ENCODE peak calls at places on chromosomes 5 and 9, in six cellular contexts. One of them, this sample, is unnamed. For H3K4me1, the result is how much of the 10 kb centered on the place peaks cover.

GRCh38 chr9:127847155-127847463 is 7.3 kb downstream of the ENG start:
- DNase-seq in fibroblast of lung: no peak
- DNase-seq in stomach: no peak
- DNase-seq in adrenal gland: no peak
- DNase-seq in naive thymus-derived CD4-positive, alpha-beta T cell: no peak
- DNase-seq in body of pancreas: peak
- DNase-seq in this sample: no peak

GRCh38 chr5:83844320-83845068 is 123.8 kb upstream of the HAPLN1 start:
- DNase-seq in fibroblast of lung: peak
- DNase-seq in stomach: no peak
- DNase-seq in adrenal gland: no peak
- DNase-seq in naive thymus-derived CD4-positive, alpha-beta T cell: no peak
- DNase-seq in body of pancreas: no peak
- DNase-seq in this sample: no peak

GRCh38 chr5:127324756-127325155 is 34.2 kb downstream of the MEGF10 start:
- DNase-seq in fibroblast of lung: no peak
- DNase-seq in stomach: no peak
- DNase-seq in adrenal gland: no peak
- DNase-seq in naive thymus-derived CD4-positive, alpha-beta T cell: no peak
- DNase-seq in body of pancreas: no peak
- DNase-seq in this sample: no peak

GRCh38 chr5:102554728-102555127 is 55.9 kb upstream of the SLCO6A1 start:
- DNase-seq in fibroblast of lung: no peak
- DNase-seq in stomach: no peak
- DNase-seq in adrenal gland: no peak
- DNase-seq in naive thymus-derived CD4-positive, alpha-beta T cell: no peak
- DNase-seq in body of pancreas: no peak
- DNase-seq in this sample: no peak

GRCh38 chr9:121568101-121568460 is 68.4 kb upstream of the GGTA1 start:
- DNase-seq in fibroblast of lung: no peak
- DNase-seq in stomach: no peak
- DNase-seq in adrenal gland: peak
- DNase-seq in naive thymus-derived CD4-positive, alpha-beta T cell: no peak
- DNase-seq in body of pancreas: peak
- DNase-seq in this sample: no peak

GRCh38 chr5:151770383-151771258 is 1.1 kb upstream of the G3BP1 start:
- DNase-seq in fibroblast of lung: peak
- DNase-seq in stomach: peak
- DNase-seq in adrenal gland: peak
- DNase-seq in naive thymus-derived CD4-positive, alpha-beta T cell: no peak
- DNase-seq in body of pancreas: peak
- DNase-seq in this sample: no peak

GRCh38 chr9:11257992-11258391 is 645.2 kb upstream of the PTPRD start:
- DNase-seq in fibroblast of lung: no peak
- DNase-seq in stomach: no peak
- DNase-seq in adrenal gland: no peak
- DNase-seq in naive thymus-derived CD4-positive, alpha-beta T cell: no peak
- DNase-seq in body of pancreas: no peak
- DNase-seq in this sample: no peak

GRCh38 chr5:57779383-57780223 is 297.0 kb upstream of the ACTBL2 start:
- DNase-seq in fibroblast of lung: peak
- DNase-seq in stomach: no peak
- DNase-seq in adrenal gland: peak
- DNase-seq in naive thymus-derived CD4-positive, alpha-beta T cell: peak
- DNase-seq in body of pancreas: peak
- DNase-seq in this sample: no peak

GRCh38 chr9:133119039-133119438 is 2.0 kb downstream of the RALGDS start:
- DNase-seq in fibroblast of lung: no peak
- DNase-seq in stomach: no peak
- DNase-seq in adrenal gland: no peak
- DNase-seq in naive thymus-derived CD4-positive, alpha-beta T cell: no peak
- DNase-seq in body of pancreas: no peak
- DNase-seq in this sample: no peak

GRCh38 chr5:14864181-14864812 is 7.3 kb downstream of the ANKH start:
- DNase-seq in fibroblast of lung: no peak
- DNase-seq in stomach: no peak
- DNase-seq in adrenal gland: no peak
- DNase-seq in naive thymus-derived CD4-positive, alpha-beta T cell: no peak
- DNase-seq in body of pancreas: no peak
- DNase-seq in this sample: no peak

GRCh38 chr5:14859150-14859549 is 12.4 kb downstream of the ANKH start:
- DNase-seq in fibroblast of lung: no peak
- DNase-seq in stomach: no peak
- DNase-seq in adrenal gland: no peak
- DNase-seq in naive thymus-derived CD4-positive, alpha-beta T cell: no peak
- DNase-seq in body of pancreas: no peak
- DNase-seq in this sample: no peak

GRCh38 chr5:14859980-14860379 is 11.6 kb downstream of the ANKH start:
- DNase-seq in fibroblast of lung: no peak
- DNase-seq in stomach: no peak
- DNase-seq in adrenal gland: no peak
- DNase-seq in naive thymus-derived CD4-positive, alpha-beta T cell: no peak
- DNase-seq in body of pancreas: no peak
- DNase-seq in this sample: no peak

GRCh38 chr5:14863105-14863504 is 8.5 kb downstream of the ANKH start:
- DNase-seq in fibroblast of lung: no peak
- DNase-seq in stomach: no peak
- DNase-seq in adrenal gland: no peak
- DNase-seq in naive thymus-derived CD4-positive, alpha-beta T cell: no peak
- DNase-seq in body of pancreas: no peak
- DNase-seq in this sample: no peak

DNA sequence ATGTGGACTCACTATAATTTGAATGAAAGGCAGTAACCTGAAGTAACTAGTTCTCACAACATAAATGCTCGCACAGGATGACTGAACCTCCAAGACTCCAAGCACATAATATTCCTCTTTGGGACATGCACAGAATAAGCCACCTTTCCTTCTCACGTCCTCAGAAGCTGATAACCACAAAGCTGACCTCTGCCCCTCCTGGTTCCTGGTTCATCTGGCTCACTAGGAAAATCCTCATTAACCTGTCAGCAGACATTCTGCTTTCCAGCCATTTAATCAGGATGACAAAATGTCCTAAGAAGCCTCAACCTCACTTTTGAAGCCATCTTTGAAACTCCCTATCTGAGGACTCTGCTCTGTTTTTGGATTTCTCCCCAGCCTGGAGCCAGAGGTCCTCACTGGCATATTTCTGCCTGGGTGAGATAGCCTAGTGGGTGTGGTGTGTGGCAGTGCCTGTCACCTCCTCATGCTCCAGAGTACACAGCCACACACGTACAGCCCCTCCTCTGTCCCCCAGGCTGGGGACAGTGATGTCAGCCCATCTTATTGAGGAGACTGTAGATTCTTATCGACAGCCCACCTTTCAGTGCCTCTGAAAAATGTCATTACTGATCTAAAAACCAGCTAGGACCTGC is 10.3 kb downstream of the ANKH start:
- DNase-seq in fibroblast of lung: no peak
- DNase-seq in stomach: no peak
- DNase-seq in adrenal gland: no peak
- DNase-seq in naive thymus-derived CD4-positive, alpha-beta T cell: no peak
- DNase-seq in body of pancreas: no peak
- DNase-seq in this sample: no peak
- H3K27ac ChIP-seq in fibroblast of lung: no peak
- H3K27ac ChIP-seq in stomach: no peak
- H3K27ac ChIP-seq in adrenal gland: no peak
- H3K27ac ChIP-seq in naive thymus-derived CD4-positive, alpha-beta T cell: no peak
- H3K27ac ChIP-seq in body of pancreas: no peak
- H3K27ac ChIP-seq in this sample: no peak

GRCh38 chr5:168317096-168317520 is 25.7 kb downstream of the WWC1 start:
- DNase-seq in fibroblast of lung: no peak
- DNase-seq in stomach: no peak
- DNase-seq in adrenal gland: no peak
- DNase-seq in naive thymus-derived CD4-positive, alpha-beta T cell: no peak
- DNase-seq in body of pancreas: no peak
- DNase-seq in this sample: no peak
- H3K4me1 ChIP-seq in fibroblast of lung: under half
- H3K4me1 ChIP-seq in stomach: under half
- H3K4me1 ChIP-seq in adrenal gland: under half
- H3K4me1 ChIP-seq in naive thymus-derived CD4-positive, alpha-beta T cell: under half
- H3K4me1 ChIP-seq in body of pancreas: half or more
- H3K4me1 ChIP-seq in this sample: under half

GRCh38 chr9:84271004-84271886 is 69.3 kb downstream of the SLC28A3 start:
- DNase-seq in fibroblast of lung: peak
- DNase-seq in stomach: peak
- DNase-seq in adrenal gland: peak
- DNase-seq in naive thymus-derived CD4-positive, alpha-beta T cell: peak
- DNase-seq in body of pancreas: peak
- DNase-seq in this sample: no peak

GRCh38 chr9:84271887-84272556 is 68.5 kb downstream of the SLC28A3 start:
- DNase-seq in fibroblast of lung: peak
- DNase-seq in stomach: no peak
- DNase-seq in adrenal gland: no peak
- DNase-seq in naive thymus-derived CD4-positive, alpha-beta T cell: no peak
- DNase-seq in body of pancreas: no peak
- DNase-seq in this sample: no peak

GRCh38 chr9:84261082-84261746 is 79.3 kb downstream of the SLC28A3 start:
- DNase-seq in fibroblast of lung: peak
- DNase-seq in stomach: peak
- DNase-seq in adrenal gland: peak
- DNase-seq in naive thymus-derived CD4-positive, alpha-beta T cell: peak
- DNase-seq in body of pancreas: peak
- DNase-seq in this sample: no peak

GRCh38 chr9:84264307-84264706 is 76.3 kb downstream of the SLC28A3 start:
- DNase-seq in fibroblast of lung: no peak
- DNase-seq in stomach: no peak
- DNase-seq in adrenal gland: no peak
- DNase-seq in naive thymus-derived CD4-positive, alpha-beta T cell: no peak
- DNase-seq in body of pancreas: no peak
- DNase-seq in this sample: no peak

DNA sequence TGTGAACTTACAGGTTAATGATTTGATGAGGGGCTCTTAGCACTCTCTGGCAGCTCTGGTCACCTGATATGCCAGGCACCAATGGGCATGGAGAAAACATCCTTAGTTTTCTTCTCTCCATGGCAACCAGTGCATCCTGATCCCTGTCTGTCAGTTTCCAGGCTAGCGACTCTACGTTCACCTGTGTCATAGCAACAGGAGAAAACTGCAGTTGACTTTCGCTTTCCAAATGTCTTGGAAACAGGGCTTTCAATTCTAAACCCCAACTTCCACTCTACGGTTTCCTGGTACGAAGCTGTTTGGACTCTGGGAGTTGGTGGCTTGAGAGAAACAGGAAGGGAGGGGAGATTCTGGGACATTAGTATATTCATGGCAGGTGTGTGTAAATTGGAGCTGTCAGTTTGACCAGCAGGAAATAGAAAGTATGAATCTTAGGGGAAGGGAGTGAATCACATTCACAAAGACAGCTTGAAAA is 74.4 kb downstream of the SLC28A3 start:
- DNase-seq in fibroblast of lung: no peak
- DNase-seq in stomach: no peak
- DNase-seq in adrenal gland: no peak
- DNase-seq in naive thymus-derived CD4-positive, alpha-beta T cell: no peak
- DNase-seq in body of pancreas: peak
- DNase-seq in this sample: no peak
- H3K4me3 ChIP-seq in fibroblast of lung: no peak
- H3K4me3 ChIP-seq in stomach: no peak
- H3K4me3 ChIP-seq in adrenal gland: no peak
- H3K4me3 ChIP-seq in naive thymus-derived CD4-positive, alpha-beta T cell: no peak
- H3K4me3 ChIP-seq in body of pancreas: no peak
- H3K4me3 ChIP-seq in this sample: no peak

GRCh38 chr5:105794578-105794977 is 1876.2 kb downstream of the EFNA5 start:
- DNase-seq in fibroblast of lung: no peak
- DNase-seq in stomach: no peak
- DNase-seq in adrenal gland: no peak
- DNase-seq in naive thymus-derived CD4-positive, alpha-beta T cell: no peak
- DNase-seq in body of pancreas: no peak
- DNase-seq in this sample: no peak

DNA sequence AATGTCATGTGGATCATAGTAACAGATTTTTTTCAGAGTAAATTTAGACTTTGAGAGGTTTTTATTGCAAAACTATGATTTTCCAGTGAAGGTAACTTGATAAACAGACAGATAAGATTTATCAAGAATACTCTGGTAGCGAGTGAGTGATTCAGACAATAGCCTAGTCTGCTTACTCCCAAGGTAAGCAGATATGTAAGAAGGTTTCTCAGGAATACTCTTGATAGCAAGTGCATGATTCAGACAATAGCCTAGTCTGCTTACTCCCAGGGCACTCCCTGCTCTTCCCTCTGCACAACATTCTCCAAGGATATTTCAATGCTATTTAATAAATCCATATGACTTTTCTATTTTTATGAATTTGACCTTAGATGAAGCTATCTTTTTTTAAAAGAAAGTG is 1881.5 kb downstream of the EFNA5 start:
- DNase-seq in fibroblast of lung: peak
- DNase-seq in stomach: no peak
- DNase-seq in adrenal gland: no peak
- DNase-seq in naive thymus-derived CD4-positive, alpha-beta T cell: no peak
- DNase-seq in body of pancreas: no peak
- DNase-seq in this sample: no peak
- H3K27ac ChIP-seq in fibroblast of lung: no peak
- H3K27ac ChIP-seq in stomach: no peak
- H3K27ac ChIP-seq in adrenal gland: no peak
- H3K27ac ChIP-seq in naive thymus-derived CD4-positive, alpha-beta T cell: no peak
- H3K27ac ChIP-seq in body of pancreas: no peak
- H3K27ac ChIP-seq in this sample: no peak

GRCh38 chr5:19266791-19267190 is 721.2 kb downstream of the CDH18 start:
- DNase-seq in fibroblast of lung: no peak
- DNase-seq in stomach: no peak
- DNase-seq in adrenal gland: no peak
- DNase-seq in naive thymus-derived CD4-positive, alpha-beta T cell: no peak
- DNase-seq in body of pancreas: no peak
- DNase-seq in this sample: no peak
- H3K4me1 ChIP-seq in fibroblast of lung: under half
- H3K4me1 ChIP-seq in stomach: under half
- H3K4me1 ChIP-seq in adrenal gland: under half
- H3K4me1 ChIP-seq in naive thymus-derived CD4-positive, alpha-beta T cell: under half
- H3K4me1 ChIP-seq in body of pancreas: under half
- H3K4me1 ChIP-seq in this sample: under half

GRCh38 chr5:107572800-107573368 is 97.9 kb downstream of the EFNA5 start:
- DNase-seq in fibroblast of lung: no peak
- DNase-seq in stomach: no peak
- DNase-seq in adrenal gland: no peak
- DNase-seq in naive thymus-derived CD4-positive, alpha-beta T cell: no peak
- DNase-seq in body of pancreas: no peak
- DNase-seq in this sample: no peak
- H3K4me3 ChIP-seq in fibroblast of lung: no peak
- H3K4me3 ChIP-seq in stomach: no peak
- H3K4me3 ChIP-seq in adrenal gland: no peak
- H3K4me3 ChIP-seq in naive thymus-derived CD4-positive, alpha-beta T cell: no peak
- H3K4me3 ChIP-seq in body of pancreas: no peak
- H3K4me3 ChIP-seq in this sample: no peak

GRCh38 chr5:14220642-14221041 is 77.5 kb downstream of the TRIO start:
- DNase-seq in fibroblast of lung: no peak
- DNase-seq in stomach: no peak
- DNase-seq in adrenal gland: no peak
- DNase-seq in naive thymus-derived CD4-positive, alpha-beta T cell: no peak
- DNase-seq in body of pancreas: no peak
- DNase-seq in this sample: no peak
- H3K27ac ChIP-seq in fibroblast of lung: no peak
- H3K27ac ChIP-seq in stomach: no peak
- H3K27ac ChIP-seq in adrenal gland: peak
- H3K27ac ChIP-seq in naive thymus-derived CD4-positive, alpha-beta T cell: no peak
- H3K27ac ChIP-seq in body of pancreas: no peak
- H3K27ac ChIP-seq in this sample: no peak

This sample was measured in effector memory CD4-positive, alpha-beta T cell.